ENCODE peak calls at places on chromosomes 7 and 10, in eight cellular contexts. C is right cardiac atrium, Q is left lung, V is upper lobe of left lung, R is GM23338, O is pancreas, E is psoas muscle, D is heart right ventricle. H is an unnamed sample.

GRCh38 chr7:156993021-156993924 is 17.2 kb downstream of the MNX1 start:
- ATAC-seq in R (peak; percentile 81), O (peak; percentile 68), E (no peak), V (peak; percentile 53), D (peak; percentile 58), Q (peak; percentile 64), C (peak; percentile 46), H (no peak)

GRCh38 chr10:67767245-67767644 is 70.7 kb downstream of the DNAJC12 start:
- ATAC-seq in C (no peak), D (no peak), V (no peak), Q (no peak), O (no peak), R (no peak), E (no peak), H (no peak)

GRCh38 chr7:7323352-7323751 is 141.0 kb downstream of the C1GALT1 start:
- ATAC-seq in Q (peak; percentile 93), O (no peak), C (no peak), V (no peak), E (no peak), D (no peak), R (no peak), H (no peak)

GRCh38 chr7:47827321-47827720 is 120.9 kb downstream of the PKD1L1 start:
- ATAC-seq in Q (no peak), V (no peak), O (peak; percentile 49), C (peak; percentile 29), D (peak; percentile 69), R (no peak), E (no peak), H (no peak)

GRCh38 chr7:99459087-99459486 is 6.9 kb downstream of the ATP5MF start:
- ATAC-seq in D (no peak), Q (no peak), R (peak; percentile 78), V (no peak), E (peak; percentile 38), C (no peak), O (no peak), H (no peak)

GRCh38 chr10:4533626-4534025 is 292.4 kb upstream of the AKR1E2 start:
- ATAC-seq in D (no peak), V (no peak), Q (no peak), R (no peak), O (no peak), C (no peak), E (no peak), H (no peak)

GRCh38 chr7:154841731-154842331 is 161.1 kb downstream of the PAXIP1 start:
- ATAC-seq in E (no peak), R (no peak), Q (no peak), D (no peak), V (no peak), C (no peak), O (peak; percentile 71), H (no peak)

GRCh38 chr10:79102056-79102874 is 33.5 kb downstream of the ZMIZ1 start:
- ATAC-seq in E (peak; percentile 75), Q (peak; percentile 87), C (peak; percentile 74), V (peak; percentile 61), R (peak; percentile 54), D (peak; percentile 67), O (peak; percentile 47), H (peak; percentile 85)

GRCh38 chr7:2856388-2857169 is 12.5 kb upstream of the GNA12 start:
- ATAC-seq in V (no peak), D (peak; percentile 67), E (peak; percentile 28), Q (no peak), R (no peak), O (no peak), C (peak; percentile 24), H (no peak)

GRCh38 chr7:99016196-99016595 is 127.7 kb downstream of the SMURF1 start:
- ATAC-seq in R (no peak), E (no peak), Q (no peak), O (no peak), D (no peak), V (no peak), C (no peak), H (no peak)

GRCh38 chr10:88987243-88987726 is 3.3 kb upstream of the FAS start:
- ATAC-seq in D (no peak), O (no peak), Q (no peak), V (no peak), R (no peak), E (no peak), C (no peak), H (no peak)

GRCh38 chr10:86046845-86047460 is 319.6 kb downstream of the GRID1 start:
- ATAC-seq in V (no peak), C (no peak), E (no peak), R (no peak), Q (no peak), O (no peak), D (no peak), H (no peak)

GRCh38 chr7:8325067-8325466 is 63.1 kb upstream of the ICA1 start:
- ATAC-seq in D (no peak), E (no peak), C (no peak), O (no peak), V (no peak), R (no peak), Q (no peak), H (no peak)

GRCh38 chr10:49361735-49362568 is 33.9 kb downstream of the DRGX start:
- ATAC-seq in D (no peak), Q (no peak), E (no peak), V (no peak), C (peak; percentile 31), O (no peak), R (no peak), H (no peak)

GRCh38 chr10:6170638-6171037 is 32.1 kb upstream of the PFKFB3 start:
- ATAC-seq in O (peak; percentile 14), R (no peak), V (no peak), C (peak; percentile 25), E (no peak), D (no peak), Q (no peak), H (no peak)

GRCh38 chr10:6173203-6173602 is 29.5 kb upstream of the PFKFB3 start:
- ATAC-seq in Q (no peak), O (no peak), V (no peak), R (peak; percentile 77), E (no peak), D (no peak), C (no peak), H (no peak)

GRCh38 chr10:6175329-6176055 is 27.2 kb upstream of the PFKFB3 start:
- ATAC-seq in C (no peak), R (no peak), E (peak; percentile 78), Q (no peak), O (no peak), D (no peak), V (no peak), H (no peak)

GRCh38 chr10:6174201-6174874 is 28.4 kb upstream of the PFKFB3 start:
- ATAC-seq in Q (no peak), D (no peak), O (no peak), R (no peak), V (no peak), E (peak; percentile 75), C (no peak), H (no peak)

DNA sequence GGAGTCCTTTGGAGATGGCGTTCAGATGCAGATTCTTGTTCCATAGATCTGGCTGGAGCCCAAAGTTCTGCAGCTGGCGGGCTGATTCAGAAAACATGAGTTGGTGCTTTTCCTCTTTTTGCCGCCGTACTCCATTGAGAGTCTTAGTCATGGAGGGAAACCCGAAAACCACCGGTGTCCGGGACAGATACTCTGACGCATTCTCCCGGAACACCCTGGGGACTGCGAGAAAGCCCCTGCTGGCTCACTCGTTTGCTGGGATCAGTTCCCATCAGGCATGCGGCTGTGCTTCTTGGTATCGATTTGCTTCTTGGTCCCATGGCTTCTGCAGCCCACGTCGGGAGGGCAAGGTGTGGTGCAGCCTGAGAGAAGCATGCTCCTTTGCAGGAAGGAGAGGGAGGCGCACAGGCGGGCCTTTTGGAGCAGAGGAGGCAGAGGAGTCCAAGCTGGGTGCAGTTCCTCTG is 30.8 kb upstream of the PFKFB3 start:
- ATAC-seq in V (peak; percentile 35), O (peak; percentile 69), E (peak; percentile 58), C (peak; percentile 76), Q (peak; percentile 79), R (no peak), D (peak; percentile 72), H (peak; percentile 70)
- H3K4me1 ChIP-seq in V (peaks cover 37% of the 10 kb centered on the region), O (no peaks in the 10 kb centered on the region), E (peaks cover 73% of the 10 kb centered on the region), C (peaks cover 26% of the 10 kb centered on the region), Q (peaks cover 92% of the 10 kb centered on the region), R (no peaks in the 10 kb centered on the region), D (peaks cover 39% of the 10 kb centered on the region), H (peaks cover 98% of the 10 kb centered on the region)

DNA sequence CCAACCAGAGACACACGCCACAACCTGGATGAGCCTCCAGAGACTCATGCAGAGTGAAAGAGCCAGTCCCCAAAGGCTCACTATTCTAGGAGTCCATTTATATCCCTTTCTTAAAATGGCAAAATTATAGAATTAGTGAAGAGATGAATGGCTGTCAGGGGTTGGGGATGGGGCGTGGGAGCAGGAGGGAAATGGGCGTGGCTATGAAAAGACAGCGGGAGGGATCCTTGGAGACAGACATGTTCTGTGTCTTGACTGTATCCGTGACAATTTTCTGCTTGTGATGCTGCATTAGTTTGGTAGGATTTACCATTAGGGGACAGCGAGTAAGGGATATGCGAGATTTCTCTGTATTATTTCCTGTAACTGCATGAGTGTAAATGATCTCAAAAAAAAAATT is 33.0 kb downstream of the FAM53B start:
- ATAC-seq in D (no peak), R (no peak), Q (no peak), V (no peak), E (no peak), C (no peak), O (no peak), H (no peak)
- H3K4me1 ChIP-seq in D (peaks cover 73% of the 10 kb centered on the region), R (peaks cover 8% of the 10 kb centered on the region), Q (peaks cover 88% of the 10 kb centered on the region), V (peaks cover 88% of the 10 kb centered on the region), E (peaks cover 60% of the 10 kb centered on the region), C (peaks cover 55% of the 10 kb centered on the region), O (no peaks in the 10 kb centered on the region), H (peaks cover 38% of the 10 kb centered on the region)

DNA sequence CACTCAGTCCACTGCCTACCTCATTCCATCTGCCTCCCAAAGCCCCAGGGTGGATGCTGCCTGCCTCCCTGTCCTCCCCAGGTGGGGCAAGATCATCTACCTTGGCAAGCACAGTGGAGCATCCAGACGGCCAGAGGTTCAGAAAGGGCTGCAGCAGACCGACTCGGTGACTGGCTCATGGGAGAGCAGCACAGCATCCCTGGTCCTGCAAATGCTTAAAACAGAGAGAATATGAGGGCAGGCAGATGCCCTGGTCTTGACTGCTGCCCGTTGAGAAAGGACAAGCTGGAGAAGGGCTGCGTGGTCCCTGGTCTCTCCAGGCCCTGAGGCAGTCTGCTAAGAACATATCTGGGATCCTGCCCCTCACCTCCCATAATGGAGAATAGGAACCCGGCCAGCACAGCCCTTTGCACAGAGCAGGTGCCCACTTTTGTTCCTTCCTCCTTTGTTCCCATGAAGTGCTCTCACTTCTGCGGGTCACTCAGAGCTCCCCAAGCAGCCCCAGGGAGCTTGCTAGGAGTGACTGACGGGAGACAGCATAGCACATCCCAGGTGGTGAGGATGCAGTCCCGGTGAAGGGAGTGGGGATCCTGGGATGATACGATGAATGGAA is 1.4 kb downstream of the HPS1 start:
- ATAC-seq in Q (no peak), O (no peak), V (no peak), E (peak; percentile 1), D (no peak), R (no peak), C (no peak), H (no peak)
- H3K4me1 ChIP-seq in Q (peaks cover 28% of the 10 kb centered on the region), O (no peaks in the 10 kb centered on the region), V (peaks cover 35% of the 10 kb centered on the region), E (no peaks in the 10 kb centered on the region), D (peaks cover 5% of the 10 kb centered on the region), R (peaks cover 3% of the 10 kb centered on the region), C (no peaks in the 10 kb centered on the region), H (peaks cover 22% of the 10 kb centered on the region)

DNA sequence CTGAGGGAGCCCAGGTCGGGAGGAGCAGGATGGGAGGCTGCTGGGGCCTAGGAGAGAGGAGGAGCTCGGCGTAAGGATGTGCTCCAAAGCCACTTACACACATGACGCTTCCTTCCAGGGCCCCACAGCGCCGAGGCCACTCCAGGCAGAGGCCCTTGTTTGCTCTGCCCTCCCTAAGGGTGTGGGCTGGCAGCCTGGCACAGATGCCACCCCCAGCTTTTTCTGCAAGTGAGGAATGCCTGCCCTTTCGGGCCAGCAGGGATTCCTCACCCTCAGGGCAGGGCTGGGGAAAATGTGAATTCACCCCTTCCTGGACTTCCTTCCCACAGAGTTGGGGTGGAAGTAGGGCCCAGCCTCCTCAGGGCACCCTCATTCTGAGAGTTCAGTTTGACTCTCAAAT is 5.6 kb upstream of the AQP1 start:
- ATAC-seq in O (peak; percentile 48), R (no peak), E (no peak), Q (peak; percentile 82), V (peak; percentile 84), C (peak; percentile 26), D (no peak), H (peak; percentile 14)
- H3K4me1 ChIP-seq in O (peaks cover 31% of the 10 kb centered on the region), R (no peaks in the 10 kb centered on the region), E (no peaks in the 10 kb centered on the region), Q (peaks cover 65% of the 10 kb centered on the region), V (peaks cover 89% of the 10 kb centered on the region), C (peaks cover 17% of the 10 kb centered on the region), D (peaks cover 63% of the 10 kb centered on the region), H (peaks cover 93% of the 10 kb centered on the region)